ENCODE peak calls at places on chromosomes 16 and 17, in seven cellular contexts. One of them, this sample, is unnamed.

GRCh38 chr17:39623356-39623950 is 3.3 kb upstream of the PPP1R1B start:
- DNase-seq in IMR-90: peak
- DNase-seq in mesendoderm: peak
- DNase-seq in mesenchymal stem cell: peak
- DNase-seq in H1: no peak
- DNase-seq in neuronal stem cell: peak
- DNase-seq in trophoblast cell: peak
- DNase-seq in this sample: peak

GRCh38 chr17:40068129-40068581 is 5.4 kb downstream of the THRA start:
- DNase-seq in IMR-90: no peak
- DNase-seq in mesendoderm: no peak
- DNase-seq in mesenchymal stem cell: no peak
- DNase-seq in H1: no peak
- DNase-seq in neuronal stem cell: no peak
- DNase-seq in trophoblast cell: no peak
- DNase-seq in this sample: peak

GRCh38 chr16:49013727-49014080 is 267.9 kb downstream of the CBLN1 start:
- DNase-seq in IMR-90: no peak
- DNase-seq in mesendoderm: no peak
- DNase-seq in mesenchymal stem cell: no peak
- DNase-seq in H1: no peak
- DNase-seq in neuronal stem cell: no peak
- DNase-seq in trophoblast cell: no peak
- DNase-seq in this sample: no peak

GRCh38 chr17:77299256-77300015 is 158.7 kb downstream of the SEC14L1 start:
- DNase-seq in IMR-90: no peak
- DNase-seq in mesendoderm: no peak
- DNase-seq in mesenchymal stem cell: no peak
- DNase-seq in H1: no peak
- DNase-seq in neuronal stem cell: no peak
- DNase-seq in trophoblast cell: no peak
- DNase-seq in this sample: no peak

GRCh38 chr17:869067-869466 is 86.9 kb downstream of the MRM3 start:
- DNase-seq in IMR-90: peak
- DNase-seq in mesendoderm: no peak
- DNase-seq in mesenchymal stem cell: peak
- DNase-seq in H1: no peak
- DNase-seq in neuronal stem cell: no peak
- DNase-seq in trophoblast cell: no peak
- DNase-seq in this sample: no peak

GRCh38 chr17:50609376-50610074 is 25.2 kb upstream of the ABCC3 start:
- DNase-seq in IMR-90: no peak
- DNase-seq in mesendoderm: no peak
- DNase-seq in mesenchymal stem cell: no peak
- DNase-seq in H1: no peak
- DNase-seq in neuronal stem cell: no peak
- DNase-seq in trophoblast cell: no peak
- DNase-seq in this sample: no peak

GRCh38 chr17:80453980-80454556 is 22.3 kb downstream of the NPTX1 start:
- DNase-seq in IMR-90: no peak
- DNase-seq in mesendoderm: no peak
- DNase-seq in mesenchymal stem cell: no peak
- DNase-seq in H1: no peak
- DNase-seq in neuronal stem cell: no peak
- DNase-seq in trophoblast cell: no peak
- DNase-seq in this sample: no peak

GRCh38 chr17:42340691-42341127 is 47.5 kb downstream of the STAT3 start:
- DNase-seq in IMR-90: no peak
- DNase-seq in mesendoderm: no peak
- DNase-seq in mesenchymal stem cell: no peak
- DNase-seq in H1: no peak
- DNase-seq in neuronal stem cell: no peak
- DNase-seq in trophoblast cell: no peak
- DNase-seq in this sample: no peak

GRCh38 chr17:56833023-56833811 is 503 bp downstream of the C17orf67 start:
- DNase-seq in IMR-90: peak
- DNase-seq in mesendoderm: peak
- DNase-seq in mesenchymal stem cell: peak
- DNase-seq in H1: peak
- DNase-seq in neuronal stem cell: peak
- DNase-seq in trophoblast cell: peak
- DNase-seq in this sample: peak

DNA sequence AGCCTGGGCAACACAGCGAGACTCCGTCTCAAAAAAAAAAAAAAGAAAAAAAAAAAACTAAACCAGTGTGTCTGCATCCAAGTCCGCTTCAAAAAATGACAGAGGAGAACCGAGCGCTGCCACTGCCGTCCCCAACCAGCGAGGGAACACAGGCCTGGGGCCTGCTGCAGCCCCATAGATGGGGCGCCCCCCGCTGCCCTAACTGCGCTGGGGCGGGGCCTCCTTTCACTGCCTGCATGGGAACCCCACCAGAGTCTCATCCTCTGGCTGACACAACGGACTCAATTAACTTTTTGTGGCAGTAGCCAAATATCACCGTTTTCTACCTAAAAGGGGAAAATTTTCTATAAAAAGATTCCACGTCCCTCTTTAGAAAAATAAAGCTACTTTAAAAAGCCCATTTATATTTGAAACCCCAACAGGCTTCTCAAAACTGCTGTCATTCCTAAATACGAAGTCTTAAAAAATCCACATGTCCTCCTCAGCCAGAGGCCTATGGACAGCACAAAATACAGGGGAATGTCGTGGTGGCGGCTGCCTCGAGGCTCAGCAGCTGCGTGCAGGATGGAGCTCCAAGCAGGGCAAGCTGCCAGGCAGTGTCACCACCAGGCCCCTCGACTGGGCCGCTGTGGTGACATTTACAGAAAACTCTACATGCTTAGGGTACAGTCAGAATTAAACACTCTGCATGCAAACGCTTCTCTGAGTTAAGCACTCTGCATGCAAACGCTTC is 30.4 kb downstream of the KLHDC4 start:
- DNase-seq in IMR-90: no peak
- DNase-seq in mesendoderm: no peak
- DNase-seq in mesenchymal stem cell: no peak
- DNase-seq in H1: no peak
- DNase-seq in neuronal stem cell: no peak
- DNase-seq in trophoblast cell: no peak
- DNase-seq in this sample: no peak
- H2AK5ac ChIP-seq in IMR-90: no peak
- H2AK5ac ChIP-seq in mesendoderm: no peak
- H2AK5ac ChIP-seq in mesenchymal stem cell: no peak
- H2AK5ac ChIP-seq in H1: no peak
- H2AK5ac ChIP-seq in neuronal stem cell: no peak
- H2AK5ac ChIP-seq in trophoblast cell: no peak
- H2AK5ac ChIP-seq in this sample: no peak

DNA sequence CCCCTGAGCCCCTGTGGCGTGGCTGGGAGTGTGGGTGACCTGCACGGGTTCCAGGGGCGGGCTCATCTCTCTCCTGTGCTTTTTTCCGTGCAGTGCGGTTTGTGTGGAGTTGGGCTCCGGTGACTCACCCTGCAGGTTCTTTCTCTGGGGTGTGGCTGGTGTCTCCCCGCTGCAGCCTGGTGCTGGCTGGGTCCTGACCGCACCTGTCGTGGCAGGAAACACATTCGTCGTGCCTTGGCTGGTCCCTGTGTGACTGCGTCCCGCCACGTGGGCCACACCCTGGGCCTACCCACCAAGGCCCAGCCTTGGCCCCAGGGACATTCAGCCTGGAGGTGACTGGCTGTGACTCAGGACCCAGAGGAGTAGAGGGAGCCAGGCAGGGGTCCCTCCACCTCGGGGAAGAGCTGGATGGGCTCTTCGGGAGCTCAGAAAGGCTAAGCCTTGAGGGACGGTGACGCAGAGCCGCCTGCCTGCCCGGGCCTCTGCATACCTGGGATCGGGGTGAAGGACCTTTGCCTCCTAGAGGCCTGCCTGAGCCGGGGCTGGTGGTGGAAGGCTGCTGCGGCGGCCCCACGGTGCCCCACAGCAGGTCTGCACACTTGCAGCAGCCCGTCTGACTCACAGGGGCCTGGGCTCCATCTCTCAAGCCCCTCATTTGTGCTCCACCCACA is 7.8 kb downstream of the TRAF7 start:
- DNase-seq in IMR-90: no peak
- DNase-seq in mesendoderm: no peak
- DNase-seq in mesenchymal stem cell: no peak
- DNase-seq in H1: no peak
- DNase-seq in neuronal stem cell: no peak
- DNase-seq in trophoblast cell: no peak
- DNase-seq in this sample: no peak
- H2AK5ac ChIP-seq in IMR-90: no peak
- H2AK5ac ChIP-seq in mesendoderm: no peak
- H2AK5ac ChIP-seq in mesenchymal stem cell: no peak
- H2AK5ac ChIP-seq in H1: no peak
- H2AK5ac ChIP-seq in neuronal stem cell: no peak
- H2AK5ac ChIP-seq in trophoblast cell: no peak
- H2AK5ac ChIP-seq in this sample: no peak

GRCh38 chr17:32112416-32112815 is 29.9 kb upstream of the RHOT1 start:
- DNase-seq in IMR-90: no peak
- DNase-seq in mesendoderm: no peak
- DNase-seq in mesenchymal stem cell: no peak
- DNase-seq in H1: no peak
- DNase-seq in neuronal stem cell: no peak
- DNase-seq in trophoblast cell: no peak
- DNase-seq in this sample: no peak
- H2AK5ac ChIP-seq in IMR-90: no peak
- H2AK5ac ChIP-seq in mesendoderm: no peak
- H2AK5ac ChIP-seq in mesenchymal stem cell: no peak
- H2AK5ac ChIP-seq in H1: no peak
- H2AK5ac ChIP-seq in neuronal stem cell: no peak
- H2AK5ac ChIP-seq in trophoblast cell: no peak
- H2AK5ac ChIP-seq in this sample: no peak

GRCh38 chr16:796296-797119 is 4.0 kb downstream of the GNG13 start:
- DNase-seq in IMR-90: no peak
- DNase-seq in mesendoderm: no peak
- DNase-seq in mesenchymal stem cell: no peak
- DNase-seq in H1: no peak
- DNase-seq in neuronal stem cell: no peak
- DNase-seq in trophoblast cell: no peak
- DNase-seq in this sample: no peak

GRCh38 chr16:795580-796229 is 4.8 kb downstream of the GNG13 start:
- DNase-seq in IMR-90: no peak
- DNase-seq in mesendoderm: no peak
- DNase-seq in mesenchymal stem cell: no peak
- DNase-seq in H1: no peak
- DNase-seq in neuronal stem cell: no peak
- DNase-seq in trophoblast cell: peak
- DNase-seq in this sample: no peak

GRCh38 chr16:794091-794842 is 5.8 kb downstream of the CHTF18 start:
- DNase-seq in IMR-90: no peak
- DNase-seq in mesendoderm: no peak
- DNase-seq in mesenchymal stem cell: no peak
- DNase-seq in H1: no peak
- DNase-seq in neuronal stem cell: no peak
- DNase-seq in trophoblast cell: no peak
- DNase-seq in this sample: no peak

GRCh38 chr16:793414-793813 is 5.0 kb downstream of the CHTF18 start:
- DNase-seq in IMR-90: no peak
- DNase-seq in mesendoderm: no peak
- DNase-seq in mesenchymal stem cell: no peak
- DNase-seq in H1: no peak
- DNase-seq in neuronal stem cell: no peak
- DNase-seq in trophoblast cell: no peak
- DNase-seq in this sample: no peak

DNA sequence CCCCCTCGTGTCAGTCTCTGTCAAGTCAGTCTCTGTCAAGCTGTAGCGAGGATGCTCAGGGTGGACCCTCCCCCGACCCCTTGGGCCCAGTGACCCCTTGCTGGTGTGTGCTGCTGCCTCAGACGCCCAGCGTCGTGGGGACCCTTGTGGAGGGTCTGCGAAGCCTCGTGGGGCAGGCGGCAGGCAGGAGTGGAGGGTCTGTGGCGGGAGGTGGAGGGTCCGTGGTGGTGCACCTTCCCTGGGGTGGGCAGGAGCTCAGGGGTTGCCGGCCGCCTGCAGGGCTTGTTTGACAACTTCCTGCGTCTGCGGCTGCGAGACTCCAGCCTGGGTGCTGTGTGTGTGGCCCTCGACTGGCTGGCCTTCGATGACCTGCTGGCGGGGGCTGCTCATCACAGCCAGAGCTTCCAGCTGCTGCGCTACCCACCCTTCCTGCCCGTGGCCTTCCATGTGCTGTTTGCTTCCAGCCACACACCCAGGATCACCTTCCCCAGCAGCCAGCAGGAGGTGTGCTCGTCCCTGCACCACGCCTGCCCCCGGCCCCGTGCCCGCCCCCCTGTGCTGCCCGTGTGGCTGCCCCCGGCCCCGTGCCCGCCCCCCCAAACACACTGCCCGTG is 5.6 kb downstream of the GNG13 start:
- DNase-seq in IMR-90: no peak
- DNase-seq in mesendoderm: no peak
- DNase-seq in mesenchymal stem cell: no peak
- DNase-seq in H1: no peak
- DNase-seq in neuronal stem cell: no peak
- DNase-seq in trophoblast cell: peak
- DNase-seq in this sample: no peak
- H2AK5ac ChIP-seq in IMR-90: no peak
- H2AK5ac ChIP-seq in mesendoderm: no peak
- H2AK5ac ChIP-seq in mesenchymal stem cell: no peak
- H2AK5ac ChIP-seq in H1: no peak
- H2AK5ac ChIP-seq in neuronal stem cell: no peak
- H2AK5ac ChIP-seq in trophoblast cell: no peak
- H2AK5ac ChIP-seq in this sample: no peak

DNA sequence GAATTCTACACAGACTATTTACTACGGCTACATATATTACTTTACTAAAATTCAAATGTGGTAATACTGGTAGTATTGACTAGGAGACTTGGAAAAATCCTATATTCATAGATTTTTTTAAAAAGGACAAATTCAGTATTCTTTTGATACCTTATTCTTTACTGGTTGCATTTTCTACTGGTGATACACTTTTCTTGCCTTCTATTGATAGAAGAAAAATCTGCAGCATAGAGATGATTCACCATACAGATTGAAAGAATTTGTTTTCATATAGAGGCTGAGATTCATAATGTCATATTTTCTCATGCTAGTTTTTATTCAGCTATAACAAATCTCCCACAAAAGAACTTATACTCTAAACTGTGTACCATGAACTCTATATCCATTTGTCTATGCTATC is 195.4 kb upstream of the C17orf78 start:
- DNase-seq in IMR-90: peak
- DNase-seq in mesendoderm: no peak
- DNase-seq in mesenchymal stem cell: no peak
- DNase-seq in H1: no peak
- DNase-seq in neuronal stem cell: no peak
- DNase-seq in trophoblast cell: no peak
- DNase-seq in this sample: no peak
- H2AK5ac ChIP-seq in IMR-90: no peak
- H2AK5ac ChIP-seq in mesendoderm: no peak
- H2AK5ac ChIP-seq in mesenchymal stem cell: no peak
- H2AK5ac ChIP-seq in H1: no peak
- H2AK5ac ChIP-seq in neuronal stem cell: no peak
- H2AK5ac ChIP-seq in trophoblast cell: no peak
- H2AK5ac ChIP-seq in this sample: no peak

This sample was measured in H9.